ENCODE peak calls at places on chromosomes 6 and 20, in four cellular contexts. H is stimulated activated CD8-positive, alpha-beta memory T cell treated with anti-CD3 and anti-CD28 coated beads, Interleukin-15, amount 100 ng/mL, for 24 hours; J is left colon; P is T-helper 9 cell. Z is an unnamed sample.

GRCh38 chr6:87907521-87907920 is 140.1 kb upstream of the SPACA1 start:
- DNase-seq in H (no peak), J (no peak), P (no peak), Z (no peak)

GRCh38 chr20:62120990-62121775 is 1.1 kb upstream of the LSM14B start:
- DNase-seq in H (no peak), J (peak), P (no peak), Z (no peak)

GRCh38 chr6:163937071-163937470 is 522.6 kb downstream of the QKI start:
- DNase-seq in H (no peak), J (no peak), P (no peak), Z (no peak)

GRCh38 chr6:44007818-44008660 is 119.2 kb downstream of the MRPL14 start:
- DNase-seq in H (no peak), J (no peak), P (no peak), Z (no peak)

GRCh38 chr6:150303256-150303655 is 65.6 kb upstream of the IYD start:
- DNase-seq in H (no peak), J (no peak), P (no peak), Z (no peak)

GRCh38 chr6:113352029-113352801 is 504.9 kb upstream of the MARCKS start:
- DNase-seq in H (no peak), J (peak), P (no peak), Z (no peak)

GRCh38 chr6:26599134-26599533 is 2.4 kb downstream of the ABT1 start:
- DNase-seq in H (no peak), J (no peak), P (no peak), Z (no peak)

GRCh38 chr20:44129996-44130718 is 56.8 kb downstream of the JPH2 start:
- DNase-seq in H (no peak), J (no peak), P (no peak), Z (no peak)

GRCh38 chr6:2231438-2231837 is 14.0 kb downstream of the GMDS start:
- DNase-seq in H (no peak), J (no peak), P (no peak), Z (no peak)

GRCh38 chr6:142871910-142872331 is 73.1 kb downstream of the HIVEP2 start:
- DNase-seq in H (no peak), J (peak), P (peak), Z (no peak)

GRCh38 chr20:61875221-61875885 is 190.3 kb downstream of the TAF4 start:
- DNase-seq in H (no peak), J (no peak), P (no peak), Z (no peak)

GRCh38 chr6:148037496-148037895 is 305.1 kb upstream of the SASH1 start:
- DNase-seq in H (no peak), J (no peak), P (no peak), Z (no peak)

GRCh38 chr6:89826029-89826528 is 3.6 kb upstream of the CASP8AP2 start:
- DNase-seq in H (no peak), J (no peak), P (no peak), Z (no peak)

GRCh38 chr6:12077021-12077420 is 64.9 kb downstream of the HIVEP1 start:
- DNase-seq in H (no peak), J (no peak), P (no peak), Z (no peak)

GRCh38 chr6:25136879-25137278 is 142.3 kb upstream of the CARMIL1 start:
- DNase-seq in H (no peak), J (no peak), P (no peak), Z (no peak)

GRCh38 chr6:408599-409102 is 17.1 kb downstream of the IRF4 start:
- DNase-seq in H (no peak), J (peak), P (no peak), Z (no peak)

GRCh38 chr6:11865926-11866325 is 87.3 kb upstream of the ADTRP start:
- DNase-seq in H (no peak), J (no peak), P (no peak), Z (no peak)

GRCh38 chr6:37134622-37135191 is 35.2 kb upstream of the PIM1 start:
- DNase-seq in H (no peak), J (peak), P (peak), Z (no peak)

Z was measured in type B pancreatic cell.